ENCODE peak calls at places on chromosome 12, in six cellular contexts. One of them, this sample, is unnamed.

GRCh38 chr12:79673334-79673733 is 17.4 kb downstream of the PAWR start:
- DNase-seq in tibial nerve: no peak
- DNase-seq in mesenchymal stem cell: no peak
- DNase-seq in tibial artery: no peak
- DNase-seq in fibroblast of the aortic adventitia: no peak
- DNase-seq in IMR-90: no peak
- DNase-seq in this sample: no peak

GRCh38 chr12:76786986-76787385 is 23.1 kb downstream of the ZDHHC17 start:
- DNase-seq in tibial nerve: no peak
- DNase-seq in mesenchymal stem cell: no peak
- DNase-seq in tibial artery: no peak
- DNase-seq in fibroblast of the aortic adventitia: no peak
- DNase-seq in IMR-90: no peak
- DNase-seq in this sample: no peak

GRCh38 chr12:46699986-46700385 is 125.8 kb downstream of the SLC38A4 start:
- DNase-seq in tibial nerve: no peak
- DNase-seq in mesenchymal stem cell: no peak
- DNase-seq in tibial artery: no peak
- DNase-seq in fibroblast of the aortic adventitia: no peak
- DNase-seq in IMR-90: no peak
- DNase-seq in this sample: no peak

GRCh38 chr12:124827588-124828184 is 36.0 kb downstream of the SCARB1 start:
- DNase-seq in tibial nerve: no peak
- DNase-seq in mesenchymal stem cell: no peak
- DNase-seq in tibial artery: no peak
- DNase-seq in fibroblast of the aortic adventitia: no peak
- DNase-seq in IMR-90: no peak
- DNase-seq in this sample: no peak

GRCh38 chr12:65707051-65707450 is 117.2 kb upstream of the HMGA2 start:
- DNase-seq in tibial nerve: no peak
- DNase-seq in mesenchymal stem cell: no peak
- DNase-seq in tibial artery: no peak
- DNase-seq in fibroblast of the aortic adventitia: no peak
- DNase-seq in IMR-90: no peak
- DNase-seq in this sample: no peak

GRCh38 chr12:109255377-109255776 is 53.7 kb downstream of the FOXN4 start:
- DNase-seq in tibial nerve: no peak
- DNase-seq in mesenchymal stem cell: no peak
- DNase-seq in tibial artery: no peak
- DNase-seq in fibroblast of the aortic adventitia: peak; percentile 15
- DNase-seq in IMR-90: peak; percentile 21
- DNase-seq in this sample: no peak

GRCh38 chr12:67766370-67766769 is 117.8 kb downstream of the DYRK2 start:
- DNase-seq in tibial nerve: no peak
- DNase-seq in mesenchymal stem cell: peak; percentile 78
- DNase-seq in tibial artery: no peak
- DNase-seq in fibroblast of the aortic adventitia: peak; percentile 63
- DNase-seq in IMR-90: peak; percentile 90
- DNase-seq in this sample: no peak

GRCh38 chr12:107418976-107419375 is 266.6 kb upstream of the PWP1 start:
- DNase-seq in tibial nerve: no peak
- DNase-seq in mesenchymal stem cell: no peak
- DNase-seq in tibial artery: no peak
- DNase-seq in fibroblast of the aortic adventitia: no peak
- DNase-seq in IMR-90: no peak
- DNase-seq in this sample: no peak

GRCh38 chr12:42407306-42407705 is 81.3 kb downstream of the PPHLN1 start:
- DNase-seq in tibial nerve: no peak
- DNase-seq in mesenchymal stem cell: no peak
- DNase-seq in tibial artery: no peak
- DNase-seq in fibroblast of the aortic adventitia: no peak
- DNase-seq in IMR-90: peak; percentile 30
- DNase-seq in this sample: no peak

GRCh38 chr12:87518508-87518907 is 510.7 kb downstream of the C12orf50 start:
- DNase-seq in tibial nerve: no peak
- DNase-seq in mesenchymal stem cell: no peak
- DNase-seq in tibial artery: no peak
- DNase-seq in fibroblast of the aortic adventitia: peak; percentile 86
- DNase-seq in IMR-90: no peak
- DNase-seq in this sample: no peak

GRCh38 chr12:120093592-120094355 is 22.8 kb downstream of the RAB35 start:
- DNase-seq in tibial nerve: no peak
- DNase-seq in mesenchymal stem cell: peak; percentile 31
- DNase-seq in tibial artery: no peak
- DNase-seq in fibroblast of the aortic adventitia: no peak
- DNase-seq in IMR-90: no peak
- DNase-seq in this sample: no peak

GRCh38 chr12:120199595-120200306 is 1.2 kb downstream of the RPLP0 start:
- DNase-seq in tibial nerve: no peak
- DNase-seq in mesenchymal stem cell: peak; percentile 88
- DNase-seq in tibial artery: peak; percentile 74
- DNase-seq in fibroblast of the aortic adventitia: peak; percentile 98
- DNase-seq in IMR-90: peak; percentile 77
- DNase-seq in this sample: no peak

GRCh38 chr12:95653761-95654546 is 102.7 kb upstream of the USP44 start:
- DNase-seq in tibial nerve: no peak
- DNase-seq in mesenchymal stem cell: peak; percentile 84
- DNase-seq in tibial artery: no peak
- DNase-seq in fibroblast of the aortic adventitia: peak; percentile 93
- DNase-seq in IMR-90: peak; percentile 96
- DNase-seq in this sample: no peak

GRCh38 chr12:65685514-65685913 is 138.8 kb upstream of the HMGA2 start:
- DNase-seq in tibial nerve: no peak
- DNase-seq in mesenchymal stem cell: peak; percentile 40
- DNase-seq in tibial artery: no peak
- DNase-seq in fibroblast of the aortic adventitia: peak; percentile 66
- DNase-seq in IMR-90: peak; percentile 43
- DNase-seq in this sample: peak; percentile 6

GRCh38 chr12:50689437-50689836 is 74.5 kb upstream of the ATF1 start:
- DNase-seq in tibial nerve: no peak
- DNase-seq in mesenchymal stem cell: no peak
- DNase-seq in tibial artery: no peak
- DNase-seq in fibroblast of the aortic adventitia: no peak
- DNase-seq in IMR-90: no peak
- DNase-seq in this sample: no peak

GRCh38 chr12:73383584-73384229 is 1111.5 kb downstream of the TRHDE start:
- DNase-seq in tibial nerve: no peak
- DNase-seq in mesenchymal stem cell: no peak
- DNase-seq in tibial artery: no peak
- DNase-seq in fibroblast of the aortic adventitia: no peak
- DNase-seq in IMR-90: no peak
- DNase-seq in this sample: no peak

GRCh38 chr12:30719060-30719459 is 23.4 kb upstream of the IPO8 start:
- DNase-seq in tibial nerve: no peak
- DNase-seq in mesenchymal stem cell: peak; percentile 67
- DNase-seq in tibial artery: no peak
- DNase-seq in fibroblast of the aortic adventitia: peak; percentile 72
- DNase-seq in IMR-90: peak; percentile 85
- DNase-seq in this sample: no peak

GRCh38 chr12:8658361-8658760 is 4.3 kb downstream of the MFAP5 start:
- DNase-seq in tibial nerve: no peak
- DNase-seq in mesenchymal stem cell: no peak
- DNase-seq in tibial artery: no peak
- DNase-seq in fibroblast of the aortic adventitia: peak; percentile 95
- DNase-seq in IMR-90: peak; percentile 50
- DNase-seq in this sample: no peak

GRCh38 chr12:94731733-94732360 is 81.5 kb upstream of the TMCC3 start:
- DNase-seq in tibial nerve: no peak
- DNase-seq in mesenchymal stem cell: no peak
- DNase-seq in tibial artery: no peak
- DNase-seq in fibroblast of the aortic adventitia: no peak
- DNase-seq in IMR-90: no peak
- DNase-seq in this sample: no peak

GRCh38 chr12:71438670-71439361 is 782 bp upstream of the LGR5 start:
- DNase-seq in tibial nerve: no peak
- DNase-seq in mesenchymal stem cell: peak; percentile 42
- DNase-seq in tibial artery: no peak
- DNase-seq in fibroblast of the aortic adventitia: peak; percentile 26
- DNase-seq in IMR-90: no peak
- DNase-seq in this sample: no peak

DNA sequence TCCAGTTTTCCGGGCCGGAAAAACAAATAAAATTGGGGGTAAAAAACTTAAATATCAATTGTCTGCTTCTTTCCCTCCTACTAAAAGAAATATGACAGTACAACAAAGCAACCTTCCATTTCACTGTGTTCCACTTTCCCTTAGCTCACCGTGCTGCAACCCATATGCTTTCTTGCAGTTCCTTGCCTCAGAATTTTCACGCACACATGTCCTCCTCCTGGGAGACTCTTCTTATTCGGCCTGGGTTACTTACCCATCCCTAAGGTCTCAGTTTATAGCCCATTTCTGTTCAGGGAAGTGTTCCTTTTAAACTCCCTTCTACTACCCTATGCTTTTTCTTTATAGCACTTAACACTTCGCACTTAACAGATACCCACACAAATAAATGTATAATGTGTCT is 4.5 kb upstream of the MAGOHB start:
- DNase-seq in tibial nerve: no peak
- DNase-seq in mesenchymal stem cell: no peak
- DNase-seq in tibial artery: no peak
- DNase-seq in fibroblast of the aortic adventitia: peak; percentile 8
- DNase-seq in IMR-90: peak; percentile 10
- DNase-seq in this sample: no peak
- H3K4me3 ChIP-seq in tibial nerve: no peak overlapping the region
- H3K4me3 ChIP-seq in mesenchymal stem cell: no peak overlapping the region
- H3K4me3 ChIP-seq in tibial artery: no peak overlapping the region
- H3K4me3 ChIP-seq in fibroblast of the aortic adventitia: no peak overlapping the region
- H3K4me3 ChIP-seq in IMR-90: no peak overlapping the region
- H3K4me3 ChIP-seq in this sample: no peak overlapping the region

DNA sequence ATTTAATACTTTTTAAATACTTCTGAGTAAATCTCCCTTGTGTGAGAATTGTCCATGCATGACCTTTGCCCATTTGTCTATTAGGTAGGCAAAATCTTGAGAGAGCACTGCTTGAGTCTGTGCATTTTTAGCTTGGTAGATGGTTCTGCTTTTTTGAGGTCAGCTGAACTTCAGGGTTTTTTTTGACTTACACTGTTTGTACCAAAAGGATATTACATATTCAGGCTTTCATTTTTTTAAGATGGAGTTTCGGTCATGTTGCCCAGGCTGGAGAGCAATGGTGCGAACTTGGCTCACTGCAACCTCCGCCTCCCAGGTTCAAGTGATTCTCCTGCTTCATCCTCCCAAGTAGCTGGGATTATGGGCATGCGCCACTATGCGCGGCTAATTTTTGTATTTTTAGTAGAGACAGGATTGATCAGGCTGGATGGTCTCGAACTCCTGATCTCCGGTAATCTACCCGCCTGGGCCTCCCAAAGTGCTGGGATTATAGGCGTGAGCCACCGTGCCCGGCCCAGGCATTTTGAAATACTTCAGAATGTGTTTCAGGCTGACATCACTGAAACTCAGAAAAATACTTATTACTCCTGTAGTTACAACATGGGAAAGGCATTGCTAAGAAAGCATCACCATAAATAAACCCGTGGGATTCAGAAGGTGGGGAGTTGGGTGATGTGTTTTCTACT is 11.1 kb downstream of the RASSF3 start:
- DNase-seq in tibial nerve: no peak
- DNase-seq in mesenchymal stem cell: peak; percentile 97
- DNase-seq in tibial artery: no peak
- DNase-seq in fibroblast of the aortic adventitia: peak; percentile 26
- DNase-seq in IMR-90: peak; percentile 95
- DNase-seq in this sample: no peak
- H3K4me3 ChIP-seq in tibial nerve: no peak overlapping the region
- H3K4me3 ChIP-seq in mesenchymal stem cell: no peak overlapping the region
- H3K4me3 ChIP-seq in tibial artery: no peak overlapping the region
- H3K4me3 ChIP-seq in fibroblast of the aortic adventitia: no peak overlapping the region
- H3K4me3 ChIP-seq in IMR-90: no peak overlapping the region
- H3K4me3 ChIP-seq in this sample: no peak overlapping the region

DNA sequence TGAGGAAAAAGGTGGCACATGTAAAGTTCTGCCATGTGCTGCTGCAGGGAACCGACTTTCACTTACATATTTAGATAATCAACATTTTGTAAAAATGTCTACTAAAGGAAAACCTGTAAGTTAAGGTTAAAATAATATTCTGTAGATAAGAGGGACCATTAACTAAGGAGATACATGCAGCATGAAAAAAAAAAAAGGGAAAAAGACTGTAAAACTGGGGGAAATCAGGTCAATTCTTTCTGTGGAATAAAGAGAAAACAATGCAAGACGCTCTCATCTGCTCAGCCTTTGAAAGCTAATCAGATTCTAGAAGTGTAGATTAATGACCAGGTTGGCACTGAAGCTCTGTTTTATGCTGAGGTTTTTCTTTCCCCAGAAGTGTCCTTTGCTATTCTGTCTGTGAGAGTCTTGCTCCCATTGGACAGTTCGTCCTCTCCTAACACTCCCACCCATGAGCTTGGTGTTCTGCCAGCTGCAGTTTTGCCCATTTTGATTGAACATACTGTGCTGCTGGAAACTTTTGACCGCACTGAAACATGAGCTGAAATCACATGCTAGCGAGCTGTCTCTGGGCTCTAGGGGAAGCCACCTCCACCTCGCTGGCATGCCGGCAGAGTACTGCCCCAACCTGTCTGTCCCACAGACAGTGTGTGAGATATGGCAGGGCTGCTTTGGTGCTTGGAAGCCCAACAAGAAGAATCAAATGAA is 39.7 kb downstream of the PPTC7 start:
- DNase-seq in tibial nerve: peak; percentile 94
- DNase-seq in mesenchymal stem cell: peak; percentile 73
- DNase-seq in tibial artery: peak; percentile 97
- DNase-seq in fibroblast of the aortic adventitia: peak; percentile 92
- DNase-seq in IMR-90: peak; percentile 80
- DNase-seq in this sample: no peak
- H3K4me3 ChIP-seq in tibial nerve: peak overlapping the region; percentile 14
- H3K4me3 ChIP-seq in mesenchymal stem cell: no peak overlapping the region
- H3K4me3 ChIP-seq in tibial artery: peak overlapping the region; percentile 4
- H3K4me3 ChIP-seq in fibroblast of the aortic adventitia: no peak overlapping the region
- H3K4me3 ChIP-seq in IMR-90: no peak overlapping the region
- H3K4me3 ChIP-seq in this sample: no peak overlapping the region

GRCh38 chr12:91617830-91618229 is 435.2 kb upstream of the DCN start:
- DNase-seq in tibial nerve: no peak
- DNase-seq in mesenchymal stem cell: no peak
- DNase-seq in tibial artery: no peak
- DNase-seq in fibroblast of the aortic adventitia: no peak
- DNase-seq in IMR-90: no peak
- DNase-seq in this sample: no peak

GRCh38 chr12:91622981-91623380 is 440.4 kb upstream of the DCN start:
- DNase-seq in tibial nerve: no peak
- DNase-seq in mesenchymal stem cell: no peak
- DNase-seq in tibial artery: no peak
- DNase-seq in fibroblast of the aortic adventitia: no peak
- DNase-seq in IMR-90: no peak
- DNase-seq in this sample: no peak

GRCh38 chr12:91620422-91620821 is 437.8 kb upstream of the DCN start:
- DNase-seq in tibial nerve: no peak
- DNase-seq in mesenchymal stem cell: no peak
- DNase-seq in tibial artery: no peak
- DNase-seq in fibroblast of the aortic adventitia: no peak
- DNase-seq in IMR-90: no peak
- DNase-seq in this sample: no peak

GRCh38 chr12:91618281-91618680 is 435.7 kb upstream of the DCN start:
- DNase-seq in tibial nerve: no peak
- DNase-seq in mesenchymal stem cell: no peak
- DNase-seq in tibial artery: no peak
- DNase-seq in fibroblast of the aortic adventitia: no peak
- DNase-seq in IMR-90: no peak
- DNase-seq in this sample: no peak

DNA sequence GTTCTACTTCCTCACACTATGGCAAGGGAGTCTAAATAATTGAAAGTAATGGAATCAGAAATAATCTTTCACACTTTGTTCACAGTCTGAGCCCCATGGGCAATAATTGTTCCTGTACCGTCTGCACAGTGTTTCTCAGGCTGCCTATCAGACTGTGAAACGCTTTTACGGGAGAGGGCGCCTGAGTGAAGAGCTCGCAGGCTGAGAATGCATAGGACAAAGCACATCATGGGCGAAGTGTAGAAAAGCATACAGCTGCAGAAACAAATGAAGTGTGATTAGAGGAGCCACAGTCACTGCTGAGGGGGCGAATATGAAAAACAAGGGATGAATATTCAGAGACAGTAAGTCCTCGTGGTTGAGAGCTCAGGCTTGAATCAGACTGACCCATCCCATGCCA is 438.3 kb upstream of the DCN start:
- DNase-seq in tibial nerve: no peak
- DNase-seq in mesenchymal stem cell: no peak
- DNase-seq in tibial artery: no peak
- DNase-seq in fibroblast of the aortic adventitia: peak; percentile 16
- DNase-seq in IMR-90: peak; percentile 12
- DNase-seq in this sample: no peak
- H3K4me3 ChIP-seq in tibial nerve: no peak overlapping the region
- H3K4me3 ChIP-seq in mesenchymal stem cell: no peak overlapping the region
- H3K4me3 ChIP-seq in tibial artery: no peak overlapping the region
- H3K4me3 ChIP-seq in fibroblast of the aortic adventitia: no peak overlapping the region
- H3K4me3 ChIP-seq in IMR-90: no peak overlapping the region
- H3K4me3 ChIP-seq in this sample: no peak overlapping the region

This sample was measured in Jurkat, Clone E6-1.